ENCODE peak calls at places on chromosomes 4 and X, in nine cellular contexts. One of them, this sample, is unnamed. For H3K4me1, the result is how much of the 10 kb centered on the place peaks cover.

GRCh38 chr4:110823251-110823650 is 200.4 kb upstream of the PITX2 start:
- DNase-seq in endothelial cell of umbilical vein: no peak
- DNase-seq in suprapubic skin: no peak
- DNase-seq in esophagus muscularis mucosa: no peak
- DNase-seq in GM23338: no peak
- DNase-seq in breast epithelium: no peak
- DNase-seq in stomach: no peak
- DNase-seq in SK-N-SH: no peak
- DNase-seq in K562: no peak
- DNase-seq in this sample: no peak

GRCh38 chrX:51866156-51866555 is 27.3 kb upstream of the MAGED1 start:
- DNase-seq in esophagus muscularis mucosa: no peak
- DNase-seq in breast epithelium: no peak
- DNase-seq in stomach: no peak
- DNase-seq in suprapubic skin: no peak
- DNase-seq in GM23338: no peak
- DNase-seq in K562: no peak
- DNase-seq in endothelial cell of umbilical vein: no peak
- DNase-seq in SK-N-SH: no peak
- DNase-seq in this sample: no peak

GRCh38 chr4:26124753-26125236 is 196.0 kb upstream of the RBPJ start:
- DNase-seq in breast epithelium: no peak
- DNase-seq in suprapubic skin: no peak
- DNase-seq in GM23338: peak
- DNase-seq in K562: no peak
- DNase-seq in stomach: no peak
- DNase-seq in esophagus muscularis mucosa: no peak
- DNase-seq in SK-N-SH: no peak
- DNase-seq in endothelial cell of umbilical vein: no peak
- DNase-seq in this sample: peak

GRCh38 chr4:42654606-42655005 is 2.3 kb downstream of the ATP8A1 start:
- DNase-seq in endothelial cell of umbilical vein: peak
- DNase-seq in stomach: no peak
- DNase-seq in GM23338: no peak
- DNase-seq in suprapubic skin: no peak
- DNase-seq in K562: no peak
- DNase-seq in breast epithelium: no peak
- DNase-seq in SK-N-SH: no peak
- DNase-seq in esophagus muscularis mucosa: no peak
- DNase-seq in this sample: no peak

GRCh38 chrX:74207539-74207938 is 96.4 kb upstream of the ZCCHC13 start:
- DNase-seq in esophagus muscularis mucosa: no peak
- DNase-seq in stomach: no peak
- DNase-seq in K562: no peak
- DNase-seq in breast epithelium: no peak
- DNase-seq in GM23338: no peak
- DNase-seq in endothelial cell of umbilical vein: no peak
- DNase-seq in SK-N-SH: no peak
- DNase-seq in suprapubic skin: no peak
- DNase-seq in this sample: no peak

GRCh38 chr4:7144374-7145290 is 47.7 kb upstream of the SORCS2 start:
- DNase-seq in breast epithelium: no peak
- DNase-seq in stomach: no peak
- DNase-seq in GM23338: no peak
- DNase-seq in K562: no peak
- DNase-seq in suprapubic skin: no peak
- DNase-seq in esophagus muscularis mucosa: no peak
- DNase-seq in endothelial cell of umbilical vein: no peak
- DNase-seq in SK-N-SH: no peak
- DNase-seq in this sample: no peak

GRCh38 chr4:2290974-2291704 is 29.2 kb upstream of the MXD4 start:
- DNase-seq in stomach: peak
- DNase-seq in suprapubic skin: peak
- DNase-seq in breast epithelium: peak
- DNase-seq in endothelial cell of umbilical vein: no peak
- DNase-seq in GM23338: no peak
- DNase-seq in SK-N-SH: peak
- DNase-seq in esophagus muscularis mucosa: no peak
- DNase-seq in K562: no peak
- DNase-seq in this sample: no peak

GRCh38 chr4:54217642-54218486 is 11.2 kb upstream of the PDGFRA start:
- DNase-seq in K562: peak
- DNase-seq in suprapubic skin: peak
- DNase-seq in stomach: peak
- DNase-seq in breast epithelium: peak
- DNase-seq in SK-N-SH: peak
- DNase-seq in GM23338: peak
- DNase-seq in endothelial cell of umbilical vein: peak
- DNase-seq in esophagus muscularis mucosa: peak
- DNase-seq in this sample: peak

GRCh38 chr4:40564004-40564403 is 65.7 kb downstream of the RBM47 start:
- DNase-seq in stomach: no peak
- DNase-seq in SK-N-SH: no peak
- DNase-seq in breast epithelium: no peak
- DNase-seq in endothelial cell of umbilical vein: no peak
- DNase-seq in K562: no peak
- DNase-seq in suprapubic skin: no peak
- DNase-seq in esophagus muscularis mucosa: no peak
- DNase-seq in GM23338: no peak
- DNase-seq in this sample: no peak

GRCh38 chrX:54891573-54891972 is 29.1 kb upstream of the TRO start:
- DNase-seq in K562: peak
- DNase-seq in breast epithelium: no peak
- DNase-seq in suprapubic skin: no peak
- DNase-seq in esophagus muscularis mucosa: no peak
- DNase-seq in SK-N-SH: peak
- DNase-seq in GM23338: peak
- DNase-seq in stomach: no peak
- DNase-seq in endothelial cell of umbilical vein: peak
- DNase-seq in this sample: no peak

GRCh38 chr4:54659213-54660144 is 1.7 kb downstream of the KIT start:
- DNase-seq in esophagus muscularis mucosa: no peak
- DNase-seq in GM23338: peak
- DNase-seq in stomach: peak
- DNase-seq in K562: no peak
- DNase-seq in suprapubic skin: no peak
- DNase-seq in breast epithelium: no peak
- DNase-seq in endothelial cell of umbilical vein: peak
- DNase-seq in SK-N-SH: peak
- DNase-seq in this sample: no peak

GRCh38 chrX:103536732-103537131 is 17.4 kb upstream of the RAB40A start:
- DNase-seq in stomach: no peak
- DNase-seq in endothelial cell of umbilical vein: no peak
- DNase-seq in GM23338: no peak
- DNase-seq in esophagus muscularis mucosa: no peak
- DNase-seq in suprapubic skin: no peak
- DNase-seq in SK-N-SH: no peak
- DNase-seq in K562: no peak
- DNase-seq in breast epithelium: no peak
- DNase-seq in this sample: no peak

GRCh38 chrX:13697440-13697839 is 8.5 kb downstream of the RAB9A start:
- DNase-seq in GM23338: no peak
- DNase-seq in endothelial cell of umbilical vein: no peak
- DNase-seq in esophagus muscularis mucosa: no peak
- DNase-seq in stomach: no peak
- DNase-seq in K562: no peak
- DNase-seq in breast epithelium: no peak
- DNase-seq in SK-N-SH: no peak
- DNase-seq in suprapubic skin: no peak
- DNase-seq in this sample: no peak

GRCh38 chrX:57445046-57445445 is 146.8 kb upstream of the ZXDB start:
- DNase-seq in stomach: no peak
- DNase-seq in breast epithelium: no peak
- DNase-seq in esophagus muscularis mucosa: no peak
- DNase-seq in K562: no peak
- DNase-seq in SK-N-SH: no peak
- DNase-seq in GM23338: no peak
- DNase-seq in endothelial cell of umbilical vein: no peak
- DNase-seq in suprapubic skin: no peak
- DNase-seq in this sample: no peak

GRCh38 chr4:144402999-144403398 is 243.0 kb upstream of the HHIP start:
- DNase-seq in breast epithelium: no peak
- DNase-seq in suprapubic skin: no peak
- DNase-seq in GM23338: no peak
- DNase-seq in SK-N-SH: no peak
- DNase-seq in endothelial cell of umbilical vein: no peak
- DNase-seq in esophagus muscularis mucosa: no peak
- DNase-seq in stomach: no peak
- DNase-seq in K562: no peak
- DNase-seq in this sample: no peak

GRCh38 chr4:14961292-14961691 is 41.0 kb upstream of the CPEB2 start:
- DNase-seq in stomach: no peak
- DNase-seq in SK-N-SH: no peak
- DNase-seq in endothelial cell of umbilical vein: no peak
- DNase-seq in K562: no peak
- DNase-seq in breast epithelium: no peak
- DNase-seq in GM23338: no peak
- DNase-seq in esophagus muscularis mucosa: no peak
- DNase-seq in suprapubic skin: no peak
- DNase-seq in this sample: no peak

GRCh38 chr4:14958436-14958835 is 43.8 kb upstream of the CPEB2 start:
- DNase-seq in GM23338: no peak
- DNase-seq in stomach: no peak
- DNase-seq in K562: no peak
- DNase-seq in esophagus muscularis mucosa: no peak
- DNase-seq in suprapubic skin: no peak
- DNase-seq in breast epithelium: no peak
- DNase-seq in endothelial cell of umbilical vein: no peak
- DNase-seq in SK-N-SH: no peak
- DNase-seq in this sample: no peak
- TF ChIP-seq POLR2AphosphoS5 in GM23338: no peak
- TF ChIP-seq POLR2AphosphoS5 in stomach: no peak
- TF ChIP-seq POLR2AphosphoS5 in K562: no peak
- TF ChIP-seq POLR2AphosphoS5 in esophagus muscularis mucosa: no peak
- TF ChIP-seq POLR2AphosphoS5 in suprapubic skin: no peak
- TF ChIP-seq POLR2AphosphoS5 in breast epithelium: no peak
- TF ChIP-seq POLR2AphosphoS5 in endothelial cell of umbilical vein: no peak
- TF ChIP-seq POLR2AphosphoS5 in SK-N-SH: no peak
- TF ChIP-seq POLR2AphosphoS5 in this sample: no peak

GRCh38 chrX:154486052-154486395 is 391 bp downstream of the UBL4A start:
- DNase-seq in stomach: peak
- DNase-seq in esophagus muscularis mucosa: no peak
- DNase-seq in endothelial cell of umbilical vein: peak
- DNase-seq in breast epithelium: no peak
- DNase-seq in K562: peak
- DNase-seq in suprapubic skin: peak
- DNase-seq in GM23338: peak
- DNase-seq in SK-N-SH: peak
- DNase-seq in this sample: no peak

GRCh38 chrX:154489182-154489581 is 1.2 kb downstream of the SLC10A3 start:
- DNase-seq in esophagus muscularis mucosa: no peak
- DNase-seq in suprapubic skin: no peak
- DNase-seq in breast epithelium: no peak
- DNase-seq in SK-N-SH: no peak
- DNase-seq in stomach: no peak
- DNase-seq in K562: no peak
- DNase-seq in GM23338: no peak
- DNase-seq in endothelial cell of umbilical vein: no peak
- DNase-seq in this sample: no peak

GRCh38 chrX:154486396-154487207 is at the start of gene UBL4A:
- DNase-seq in K562: peak
- DNase-seq in esophagus muscularis mucosa: no peak
- DNase-seq in breast epithelium: peak
- DNase-seq in suprapubic skin: peak
- DNase-seq in stomach: peak
- DNase-seq in endothelial cell of umbilical vein: peak
- DNase-seq in SK-N-SH: peak
- DNase-seq in GM23338: peak
- DNase-seq in this sample: no peak

GRCh38 chrX:154488336-154489075 is 1.9 kb downstream of the SLC10A3 start:
- DNase-seq in esophagus muscularis mucosa: no peak
- DNase-seq in SK-N-SH: no peak
- DNase-seq in stomach: no peak
- DNase-seq in breast epithelium: no peak
- DNase-seq in GM23338: no peak
- DNase-seq in K562: no peak
- DNase-seq in suprapubic skin: peak
- DNase-seq in endothelial cell of umbilical vein: no peak
- DNase-seq in this sample: no peak

GRCh38 chrX:154487518-154488290 is 1.3 kb upstream of the UBL4A start:
- DNase-seq in suprapubic skin: peak
- DNase-seq in SK-N-SH: no peak
- DNase-seq in GM23338: no peak
- DNase-seq in stomach: no peak
- DNase-seq in esophagus muscularis mucosa: no peak
- DNase-seq in endothelial cell of umbilical vein: no peak
- DNase-seq in K562: no peak
- DNase-seq in breast epithelium: no peak
- DNase-seq in this sample: no peak
- H3K4me1 ChIP-seq in suprapubic skin: under half
- H3K4me1 ChIP-seq in SK-N-SH: under half
- H3K4me1 ChIP-seq in GM23338: under half
- H3K4me1 ChIP-seq in stomach: under half
- H3K4me1 ChIP-seq in esophagus muscularis mucosa: under half
- H3K4me1 ChIP-seq in endothelial cell of umbilical vein: under half
- H3K4me1 ChIP-seq in K562: half or more
- H3K4me1 ChIP-seq in breast epithelium: under half
- H3K4me1 ChIP-seq in this sample: under half

DNA sequence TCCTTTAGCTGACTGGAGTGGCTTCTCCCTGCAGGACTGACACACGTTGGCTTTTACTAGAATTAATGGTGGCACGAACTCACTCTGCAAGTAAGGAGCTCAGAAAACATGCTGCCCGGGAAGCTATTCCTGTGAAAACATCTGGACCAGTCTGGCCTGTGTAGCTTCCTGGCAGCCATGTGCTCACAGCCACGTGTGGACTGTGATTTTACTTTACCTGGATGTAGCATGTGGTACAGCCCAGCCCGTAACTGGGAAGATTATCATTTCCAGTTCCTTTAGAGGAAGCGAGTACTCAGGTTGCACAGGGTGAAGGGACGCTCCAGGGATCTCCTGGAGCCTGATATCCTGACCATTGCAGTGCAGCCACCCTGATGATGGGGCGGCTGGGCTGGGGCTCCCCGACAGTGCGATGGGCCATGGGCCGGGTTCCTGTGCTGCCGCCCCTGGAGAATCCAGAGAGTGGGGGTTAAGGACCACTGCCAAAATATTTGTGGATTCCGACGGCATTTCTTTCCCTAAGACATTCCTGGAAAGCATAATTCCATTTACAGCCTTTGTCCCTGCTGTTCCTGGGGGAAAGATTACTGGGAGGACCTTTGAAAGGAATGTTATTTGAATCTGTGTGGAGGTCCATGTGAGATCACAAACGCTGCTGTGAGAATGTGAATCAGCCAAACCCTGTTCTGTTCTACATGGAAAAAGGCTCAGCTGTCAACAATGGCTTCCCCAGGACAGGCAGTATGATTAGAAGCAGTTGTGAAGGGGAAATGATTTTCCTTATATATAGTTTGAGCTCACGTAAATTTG is 35.0 kb downstream of the PROM1 start:
- DNase-seq in stomach: no peak
- DNase-seq in GM23338: no peak
- DNase-seq in suprapubic skin: no peak
- DNase-seq in K562: no peak
- DNase-seq in breast epithelium: no peak
- DNase-seq in esophagus muscularis mucosa: no peak
- DNase-seq in SK-N-SH: no peak
- DNase-seq in endothelial cell of umbilical vein: no peak
- DNase-seq in this sample: no peak
- H3K4me3 ChIP-seq in stomach: no peak
- H3K4me3 ChIP-seq in GM23338: no peak
- H3K4me3 ChIP-seq in suprapubic skin: no peak
- H3K4me3 ChIP-seq in K562: no peak
- H3K4me3 ChIP-seq in breast epithelium: no peak
- H3K4me3 ChIP-seq in esophagus muscularis mucosa: no peak
- H3K4me3 ChIP-seq in SK-N-SH: no peak
- H3K4me3 ChIP-seq in endothelial cell of umbilical vein: no peak
- H3K4me3 ChIP-seq in this sample: no peak

GRCh38 chrX:155237719-155238118 is 21.5 kb downstream of the VBP1 start:
- DNase-seq in suprapubic skin: no peak
- DNase-seq in GM23338: no peak
- DNase-seq in SK-N-SH: no peak
- DNase-seq in stomach: no peak
- DNase-seq in K562: no peak
- DNase-seq in esophagus muscularis mucosa: no peak
- DNase-seq in breast epithelium: no peak
- DNase-seq in endothelial cell of umbilical vein: no peak
- DNase-seq in this sample: no peak
- TF ChIP-seq POLR2AphosphoS5 in suprapubic skin: no peak
- TF ChIP-seq POLR2AphosphoS5 in GM23338: no peak
- TF ChIP-seq POLR2AphosphoS5 in SK-N-SH: no peak
- TF ChIP-seq POLR2AphosphoS5 in stomach: no peak
- TF ChIP-seq POLR2AphosphoS5 in K562: no peak
- TF ChIP-seq POLR2AphosphoS5 in esophagus muscularis mucosa: no peak
- TF ChIP-seq POLR2AphosphoS5 in breast epithelium: no peak
- TF ChIP-seq POLR2AphosphoS5 in endothelial cell of umbilical vein: no peak
- TF ChIP-seq POLR2AphosphoS5 in this sample: no peak